ENCODE peak calls at places on chromosomes 16 and 17, in eight cellular contexts. F is PC-3, O is heart right ventricle, B is uterus, M is kidney epithelial cell, S is left ventricle myocardium inferior, V is A549, N is pancreas. Q is an unnamed sample.

GRCh38 chr17:11340798-11341197 is 99.8 kb downstream of the SHISA6 start:
- DNase-seq in V (no peak), F (no peak), N (no peak), S (no peak), B (no peak), M (no peak), O (no peak), Q (no peak)

GRCh38 chr16:25174285-25174684 is 42.5 kb upstream of the AQP8 start:
- DNase-seq in S (no peak), M (no peak), B (no peak), V (no peak), N (no peak), O (no peak), F (no peak), Q (no peak)

GRCh38 chr17:48054238-48055185 is 6.4 kb downstream of the NFE2L1 start:
- DNase-seq in F (no peak), O (peak; percentile 73), S (peak; percentile 76), B (peak; percentile 83), N (peak; percentile 75), V (no peak), M (peak; percentile 75), Q (no peak)

GRCh38 chr16:66520406-66521194 is 29.3 kb downstream of the TK2 start:
- DNase-seq in S (peak; percentile 59), V (no peak), O (peak; percentile 55), N (no peak), F (no peak), M (no peak), B (no peak), Q (no peak)

GRCh38 chr17:80869476-80869875 is 122.2 kb upstream of the CHMP6 start:
- DNase-seq in S (no peak), O (no peak), N (no peak), F (no peak), B (no peak), M (no peak), V (no peak), Q (no peak)

GRCh38 chr17:1720856-1721386 is 3.6 kb upstream of the WDR81 start:
- DNase-seq in M (no peak), S (no peak), B (peak; percentile 71), O (no peak), F (peak; percentile 62), N (peak; percentile 47), V (peak; percentile 81), Q (no peak)

GRCh38 chr16:13453938-13454553 is 465.9 kb upstream of the ERCC4 start:
- DNase-seq in V (peak; percentile 16), F (peak; percentile 31), B (no peak), O (no peak), N (no peak), M (no peak), S (no peak), Q (no peak)

GRCh38 chr16:12498077-12498476 is 305.6 kb downstream of the CPPED1 start:
- DNase-seq in N (no peak), S (no peak), O (no peak), B (no peak), V (no peak), F (no peak), M (no peak), Q (no peak)

GRCh38 chr16:58280846-58281301 is 14.0 kb downstream of the PRSS54 start:
- DNase-seq in M (no peak), V (no peak), S (no peak), N (no peak), O (no peak), B (no peak), F (peak; percentile 22), Q (no peak)

GRCh38 chr17:2911755-2912111 is 115.5 kb downstream of the RAP1GAP2 start:
- DNase-seq in M (no peak), N (no peak), S (no peak), F (no peak), O (no peak), B (no peak), V (no peak), Q (no peak)

GRCh38 chr17:41185001-41185400 is 290 bp upstream of the KRTAP4-1 start:
- DNase-seq in B (no peak), V (no peak), S (no peak), M (no peak), F (no peak), N (no peak), O (no peak), Q (no peak)

GRCh38 chr17:41186872-41187271 is 2.2 kb upstream of the KRTAP4-1 start:
- DNase-seq in S (no peak), V (no peak), B (no peak), F (no peak), M (no peak), N (no peak), O (no peak), Q (no peak)

GRCh38 chr17:41184480-41184961 is at the start of gene KRTAP4-1:
- DNase-seq in S (no peak), F (no peak), M (no peak), N (no peak), O (no peak), B (no peak), V (no peak), Q (no peak)

GRCh38 chr17:41196068-41196467 is 6.4 kb downstream of the KRTAP9-1 start:
- DNase-seq in V (no peak), N (no peak), F (no peak), O (no peak), B (no peak), S (no peak), M (no peak), Q (no peak)

DNA sequence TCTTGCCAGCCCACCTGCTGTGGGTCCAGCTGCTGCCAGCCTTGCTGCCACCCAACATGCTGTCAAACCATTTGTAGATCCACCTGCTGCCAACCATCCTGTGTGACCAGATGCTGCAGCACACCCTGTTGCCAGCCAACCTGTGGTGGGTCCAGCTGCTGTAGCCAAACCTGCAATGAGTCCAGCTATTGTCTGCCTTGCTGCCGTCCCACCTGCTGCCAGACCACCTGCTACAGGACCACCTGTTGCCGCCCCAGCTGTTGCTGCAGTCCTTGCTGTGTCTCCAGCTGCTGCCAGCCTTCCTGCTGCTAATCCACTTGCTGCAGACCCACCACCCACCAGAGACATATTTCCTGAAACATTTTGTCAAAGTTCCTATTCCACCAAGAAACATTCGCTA is 641 bp downstream of the KRTAP9-1 start:
- DNase-seq in F (no peak), B (no peak), M (no peak), O (no peak), V (no peak), S (no peak), N (no peak), Q (no peak)
- TF ChIP-seq CTCF in F (no peak), B (no peak), M (no peak), O (no peak), V (no peak), S (no peak), N (no peak), Q (no peak)

GRCh38 chr17:78715876-78716275 is 66.2 kb downstream of the CYTH1 start:
- DNase-seq in F (no peak), V (no peak), N (no peak), B (no peak), S (no peak), M (no peak), O (no peak), Q (no peak)

GRCh38 chr17:78714534-78714933 is 67.5 kb downstream of the CYTH1 start:
- DNase-seq in M (no peak), S (no peak), V (no peak), N (no peak), B (no peak), O (no peak), F (no peak), Q (no peak)

GRCh38 chr17:78716814-78717393 is 65.2 kb downstream of the CYTH1 start:
- DNase-seq in B (peak; percentile 56), M (no peak), O (peak; percentile 72), N (peak; percentile 90), S (peak; percentile 76), F (peak; percentile 59), V (peak; percentile 71), Q (no peak)

GRCh38 chr17:78716292-78716691 is 65.8 kb downstream of the CYTH1 start:
- DNase-seq in O (no peak), M (no peak), B (no peak), N (no peak), V (no peak), F (no peak), S (no peak), Q (no peak)

GRCh38 chr17:78715000-78715771 is 66.9 kb downstream of the CYTH1 start:
- DNase-seq in N (no peak), V (no peak), S (no peak), M (no peak), O (no peak), B (no peak), F (no peak), Q (no peak)
- H3K4me3 ChIP-seq in N (no peak overlapping the region), V (no peak overlapping the region), S (no peak overlapping the region), M (no peak overlapping the region), O (no peak overlapping the region), B (no peak overlapping the region), F (no peak overlapping the region), Q (no peak overlapping the region)

DNA sequence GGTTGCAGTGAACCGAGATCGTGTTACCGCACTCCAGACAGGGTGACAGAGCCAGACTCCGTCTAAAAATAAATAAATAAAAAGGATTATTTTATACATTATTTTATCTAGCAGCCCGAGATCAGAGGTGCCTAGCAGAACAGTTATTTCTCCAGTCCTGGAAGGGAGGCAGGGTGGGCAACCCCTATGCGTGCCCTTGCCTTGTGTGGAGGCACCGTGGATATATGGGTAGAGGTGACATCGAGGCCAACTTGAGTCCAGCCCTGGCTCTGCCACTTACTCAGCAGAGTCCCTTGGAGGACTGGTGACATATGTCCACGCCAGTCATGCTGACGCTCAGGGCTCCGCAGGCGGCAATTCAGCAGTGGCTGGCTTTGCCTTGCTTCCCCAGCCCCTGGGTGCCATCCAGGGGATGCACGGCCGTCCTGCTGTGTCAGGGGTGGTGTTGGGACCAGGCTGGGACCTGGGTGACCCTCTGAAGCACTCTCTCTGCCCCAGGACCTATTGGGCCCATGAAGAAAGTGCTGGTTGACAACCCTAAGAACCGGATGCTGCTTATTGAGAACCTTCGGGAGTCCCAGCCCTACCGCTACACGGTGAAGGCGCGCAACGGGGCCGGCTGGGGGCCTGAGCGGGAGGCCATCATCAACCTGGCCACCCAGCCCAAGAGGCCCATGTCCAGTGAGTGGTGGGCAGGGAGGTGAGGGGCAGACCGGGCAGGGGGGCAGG is 13.2 kb downstream of the GALK1 start:
- DNase-seq in V (no peak), M (no peak), S (no peak), F (no peak), N (no peak), B (no peak), O (no peak), Q (no peak)
- TF ChIP-seq CTCF in V (no peak), M (no peak), S (no peak), F (no peak), N (no peak), B (no peak), O (no peak), Q (no peak)

DNA sequence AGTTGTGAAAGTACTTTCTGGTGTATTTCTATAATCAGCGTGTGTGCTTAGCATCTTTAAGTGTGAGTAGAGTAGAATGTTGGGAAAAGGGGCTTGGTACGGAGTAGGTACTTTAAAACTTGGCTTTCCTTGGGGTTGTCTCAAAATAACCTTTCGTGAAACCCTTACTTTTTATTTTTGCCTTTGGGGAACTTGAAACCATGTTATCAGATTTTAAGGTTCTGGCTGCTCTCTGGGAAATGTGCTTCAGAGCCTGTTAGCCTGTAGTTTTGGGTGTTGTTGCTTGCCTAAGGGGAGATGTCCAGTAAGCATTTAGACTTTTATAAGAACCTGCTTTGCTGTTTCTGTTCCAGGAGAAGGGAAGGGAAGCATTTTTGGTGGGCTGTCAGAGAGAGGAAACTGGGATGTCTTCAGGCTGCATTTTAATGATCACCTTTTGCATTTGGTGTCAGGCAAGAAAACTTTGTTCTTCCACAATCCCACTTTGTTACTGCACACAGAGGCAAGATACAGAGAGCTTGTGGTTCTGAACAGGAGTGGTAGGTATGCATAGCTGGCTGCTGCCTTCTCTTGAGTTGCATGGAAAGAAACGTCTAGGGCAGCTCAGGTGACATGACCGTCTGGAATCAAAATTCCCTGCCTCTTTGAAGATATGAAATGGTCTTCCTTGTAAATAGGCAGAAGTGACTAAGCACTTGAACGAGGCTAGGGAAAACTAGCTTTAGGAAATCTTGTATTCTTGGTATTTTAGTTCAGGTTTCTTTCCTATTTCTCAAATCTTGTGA is 1.6 kb downstream of the RABEP1 start:
- DNase-seq in F (peak; percentile 51), B (no peak), V (no peak), N (no peak), M (no peak), O (no peak), S (no peak), Q (no peak)
- H3K4me3 ChIP-seq in F (peak overlapping the region; percentile 70), B (no peak overlapping the region), V (peak overlapping the region; percentile 98), N (no peak overlapping the region), M (peak overlapping the region; percentile 79), O (peak overlapping the region; percentile 76), S (peak overlapping the region; percentile 84), Q (no peak overlapping the region)